ENCODE peak calls at places on chromosomes 16 and 17, in seven cellular contexts. R is sigmoid colon, K is K562, N is right lobe of liver, X is kidney, Z is uterus, D is heart right ventricle. U is an unnamed sample.

GRCh38 chr16:17238285-17239028 is 232.3 kb downstream of the XYLT1 start:
- DNase-seq in R (no peak), K (no peak), N (no peak), X (no peak), Z (no peak), D (no peak), U (no peak)

GRCh38 chr17:37359682-37360188 is 16.1 kb upstream of the C17orf78 start:
- DNase-seq in R (peak), K (no peak), N (no peak), X (no peak), Z (no peak), D (no peak), U (no peak)

GRCh38 chr16:75579435-75579834 is 13.3 kb downstream of the GABARAPL2 start:
- DNase-seq in R (no peak), K (no peak), N (no peak), X (no peak), Z (no peak), D (no peak), U (no peak)

GRCh38 chr17:74424658-74425057 is 7.2 kb upstream of the GPRC5C start:
- DNase-seq in R (no peak), K (no peak), N (no peak), X (no peak), Z (no peak), D (peak), U (no peak)

GRCh38 chr17:6591599-6592158 is 35.3 kb upstream of the PITPNM3 start:
- DNase-seq in R (no peak), K (no peak), N (no peak), X (no peak), Z (no peak), D (no peak), U (no peak)

GRCh38 chr17:36665417-36665816 is 64.0 kb downstream of the MRM1 start:
- DNase-seq in R (no peak), K (no peak), N (no peak), X (no peak), Z (no peak), D (no peak), U (no peak)

GRCh38 chr16:4894276-4895150 is 42.4 kb downstream of the PPL start:
- DNase-seq in R (no peak), K (peak), N (no peak), X (no peak), Z (no peak), D (no peak), U (no peak)

GRCh38 chr17:73308017-73308823 is 3.6 kb downstream of the CDC42EP4 start:
- DNase-seq in R (peak), K (peak), N (peak), X (peak), Z (peak), D (peak), U (peak)

GRCh38 chr17:68600123-68600880 is 865 bp downstream of the FAM20A start:
- DNase-seq in R (no peak), K (no peak), N (peak), X (peak), Z (peak), D (peak), U (no peak)

GRCh38 chr17:44906010-44906646 is 6.9 kb upstream of the EFTUD2 start:
- DNase-seq in R (no peak), K (peak), N (no peak), X (no peak), Z (no peak), D (no peak), U (no peak)

GRCh38 chr16:77297996-77298637 is 98.9 kb downstream of the SYCE1L start:
- DNase-seq in R (no peak), K (no peak), N (no peak), X (no peak), Z (no peak), D (no peak), U (no peak)

GRCh38 chr16:30615358-30616076 is 5.3 kb upstream of the ZNF689 start:
- DNase-seq in R (no peak), K (peak), N (peak), X (no peak), Z (no peak), D (peak), U (no peak)

GRCh38 chr16:88405325-88406060 is 22.7 kb downstream of the ZNF469 start:
- DNase-seq in R (no peak), K (no peak), N (no peak), X (no peak), Z (peak), D (peak), U (no peak)

GRCh38 chr17:36845916-36846315 is 91.4 kb upstream of the LHX1 start:
- DNase-seq in R (no peak), K (no peak), N (no peak), X (no peak), Z (no peak), D (no peak), U (no peak)

DNA sequence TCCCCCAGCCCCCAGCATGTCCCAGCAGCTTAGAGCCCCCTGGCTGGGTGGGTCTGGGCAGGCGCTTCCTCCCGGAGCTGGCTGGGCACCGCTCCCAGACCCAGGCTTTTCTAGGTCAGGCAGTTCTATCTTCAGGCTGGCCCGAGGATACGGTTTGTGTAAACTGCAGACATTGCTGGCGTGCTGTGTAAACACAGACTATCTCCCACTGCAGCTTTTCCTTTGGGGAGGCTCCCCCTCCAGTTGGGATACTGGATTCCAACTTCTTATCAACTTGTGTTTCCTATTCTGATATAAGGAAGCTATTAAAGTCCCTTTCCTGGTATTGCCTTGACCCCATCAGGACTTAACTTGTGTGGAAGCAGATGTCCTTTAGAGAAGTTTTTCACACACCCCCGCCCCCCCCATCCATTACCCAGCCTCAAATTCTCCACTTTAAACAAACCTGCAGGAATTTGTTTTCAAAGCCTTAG is 18.3 kb upstream of the GNA13 start:
- DNase-seq in R (peak), K (peak), N (peak), X (peak), Z (peak), D (peak), U (no peak)
- TF ChIP-seq CTCF in R (no peak), K (no peak), N (no peak), X (no peak), Z (no peak), D (no peak), U (no peak)

GRCh38 chr17:77449908-77450741 is 309.4 kb downstream of the SEC14L1 start:
- DNase-seq in R (peak), K (peak), N (peak), X (no peak), Z (peak), D (peak), U (no peak)
- H3K27ac ChIP-seq in R (peak), K (peak), N (peak), X (peak), Z (peak), D (peak), U (peak)

DNA sequence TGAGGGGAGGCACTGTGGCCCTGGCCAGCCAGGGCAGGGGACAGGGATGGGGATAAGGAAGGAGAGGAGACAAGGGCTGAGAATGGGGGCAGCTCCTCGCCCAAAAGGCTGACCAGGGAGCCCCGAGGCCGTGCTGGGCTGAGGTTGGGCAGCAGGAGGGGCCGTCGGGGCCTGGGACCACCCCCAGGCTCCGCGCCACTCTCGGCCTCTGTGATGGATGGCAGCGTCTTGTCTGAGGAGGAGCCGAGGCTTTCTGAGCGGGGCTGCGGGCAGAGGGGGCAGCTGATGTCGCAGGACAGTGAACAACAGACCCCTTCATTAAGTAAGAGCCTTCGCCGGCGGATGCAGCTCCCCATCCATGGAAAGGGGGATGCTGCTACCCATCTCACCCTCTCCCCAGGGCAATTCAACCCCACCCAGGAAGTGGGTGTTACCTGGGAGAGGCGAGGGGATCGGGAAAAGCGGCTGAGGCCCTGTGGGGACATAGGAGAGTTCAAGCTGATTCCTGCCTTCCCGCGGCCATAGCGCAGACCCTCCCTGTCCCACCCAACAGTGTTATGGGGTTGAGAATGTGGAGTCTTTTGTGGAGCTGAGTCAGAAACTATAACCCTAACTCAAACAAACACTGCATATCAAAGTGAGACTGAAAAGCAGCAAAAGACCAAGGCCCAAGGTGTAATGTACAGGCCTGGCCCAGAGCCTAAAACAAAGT is 9.1 kb upstream of the RAB5C start:
- DNase-seq in R (no peak), K (no peak), N (no peak), X (no peak), Z (no peak), D (no peak), U (no peak)
- H3K4me3 ChIP-seq in R (no peak), K (no peak), N (no peak), X (no peak), Z (no peak), D (no peak), U (no peak)

DNA sequence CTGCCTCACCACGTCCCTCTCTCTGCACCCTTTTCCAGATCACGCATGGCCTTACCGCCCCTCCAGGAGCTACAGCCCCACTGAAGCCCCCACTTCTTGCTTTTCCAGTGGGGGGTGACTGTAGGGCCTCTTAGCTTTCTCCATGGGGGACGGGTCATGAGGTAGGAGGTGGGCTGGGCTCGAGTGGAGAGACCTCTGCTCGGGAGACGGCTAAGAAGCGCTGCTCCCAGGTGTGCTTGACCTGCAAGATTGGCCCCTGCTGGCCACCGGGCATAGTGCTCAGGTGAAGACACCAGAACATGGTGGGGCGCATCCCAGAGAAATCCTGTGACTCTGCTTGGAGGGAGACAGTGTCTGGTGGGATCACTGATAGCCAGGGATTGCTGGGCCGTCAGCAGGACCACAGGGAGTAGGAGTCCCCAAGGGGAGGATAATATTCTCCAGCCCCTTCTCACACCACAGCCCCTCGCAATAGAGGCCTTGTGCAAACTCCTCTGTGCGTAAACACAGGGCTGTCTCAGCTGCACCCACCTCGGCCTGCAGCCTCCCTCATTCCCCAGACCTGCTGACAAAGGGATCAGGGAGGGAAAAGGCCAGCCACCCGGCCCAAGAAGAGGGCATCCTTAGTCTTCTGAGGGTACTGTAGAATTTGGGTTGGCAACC is 8.9 kb upstream of the GALK1 start:
- DNase-seq in R (peak), K (no peak), N (peak), X (peak), Z (peak), D (no peak), U (peak)
- TF ChIP-seq CTCF in R (no peak), K (no peak), N (no peak), X (no peak), Z (no peak), D (no peak), U (no peak)

DNA sequence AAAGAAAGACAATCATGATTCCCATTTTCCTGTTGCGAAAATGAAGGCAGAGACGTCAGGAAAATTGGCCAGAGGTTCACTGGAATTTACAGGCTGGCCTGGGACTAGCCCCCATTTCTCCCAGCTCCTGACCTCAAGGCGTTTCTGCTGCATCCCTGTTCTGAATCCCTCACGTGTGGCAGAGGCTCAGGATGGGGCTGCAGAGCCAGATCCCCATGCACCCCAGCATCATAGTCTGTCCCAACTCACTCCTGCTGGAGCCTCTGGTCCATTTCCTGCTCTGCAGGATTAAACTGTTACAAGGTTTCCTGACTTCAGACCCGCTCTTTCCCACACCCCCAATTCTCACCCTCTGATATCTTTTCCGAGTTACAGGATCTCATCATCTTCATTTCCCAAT is 2.9 kb downstream of the GPRC5B start:
- DNase-seq in R (no peak), K (no peak), N (no peak), X (no peak), Z (no peak), D (no peak), U (no peak)
- H3K27ac ChIP-seq in R (no peak), K (no peak), N (no peak), X (peak), Z (no peak), D (peak), U (no peak)

GRCh38 chr17:27506348-27507218 is 50.3 kb downstream of the KSR1 start:
- DNase-seq in R (no peak), K (peak), N (no peak), X (no peak), Z (no peak), D (no peak), U (no peak)
- H3K4me3 ChIP-seq in R (no peak), K (no peak), N (no peak), X (no peak), Z (no peak), D (no peak), U (no peak)

GRCh38 chr16:67425046-67425445 is 5.9 kb upstream of the HSD11B2 start:
- DNase-seq in R (no peak), K (no peak), N (no peak), X (no peak), Z (no peak), D (no peak), U (no peak)
- TF ChIP-seq CTCF in R (no peak), K (no peak), N (no peak), X (no peak), Z (no peak), D (no peak), U (no peak)

GRCh38 chr16:47884131-47884725 is 271.6 kb downstream of the ABCC12 start:
- DNase-seq in R (no peak), K (no peak), N (no peak), X (no peak), Z (no peak), D (no peak), U (no peak)
- H3K27ac ChIP-seq in R (no peak), K (no peak), N (no peak), X (no peak), Z (no peak), D (no peak), U (no peak)

U was measured in coronary artery.